ENCODE peak calls at places on chromosomes 11 and 22, in nine cellular contexts. W is effector memory CD8-positive, alpha-beta T cell; D is psoas muscle; S is cortex of kidney; I is HT1080; Y is left ventricle myocardium superior; E is M059J; J is left ventricle myocardium inferior; A is AG04450. G is an unnamed sample.

GRCh38 chr11:118657238-118657637 is 22.2 kb downstream of the TREH start:
- DNase-seq in J (no peak), I (peak), A (no peak), Y (no peak), S (no peak), W (no peak), D (no peak), E (peak), G (no peak)

GRCh38 chr11:7612661-7613393 is 60.5 kb downstream of the CYB5R2 start:
- DNase-seq in S (no peak), E (peak), A (no peak), W (no peak), Y (no peak), D (no peak), I (peak), J (no peak), G (no peak)

GRCh38 chr22:40400173-40400572 is 29.8 kb downstream of the SGSM3 start:
- DNase-seq in I (no peak), S (no peak), J (no peak), E (no peak), A (no peak), W (no peak), D (no peak), Y (peak), G (no peak)

GRCh38 chr11:46710821-46711269 is 8.2 kb upstream of the F2 start:
- DNase-seq in J (peak), S (no peak), Y (peak), D (peak), A (peak), I (peak), W (no peak), E (peak), G (peak)

GRCh38 chr11:111378773-111379499 is at the start of gene POU2AF1:
- DNase-seq in I (peak), E (peak), W (peak), J (peak), A (no peak), D (no peak), Y (no peak), S (no peak), G (no peak)

GRCh38 chr11:80188228-80188627 is 747.4 kb upstream of the TENM4 start:
- DNase-seq in A (no peak), J (no peak), I (no peak), Y (no peak), E (peak), D (no peak), S (no peak), W (no peak), G (no peak)

GRCh38 chr22:48900327-48900597 is 927.4 kb downstream of the BRD1 start:
- DNase-seq in W (no peak), A (no peak), Y (no peak), E (no peak), S (no peak), I (no peak), J (no peak), D (no peak), G (no peak)

GRCh38 chr11:1083621-1084551 is 9.2 kb downstream of the MUC2 start:
- DNase-seq in A (no peak), W (no peak), E (no peak), D (peak), S (no peak), J (peak), Y (peak), I (no peak), G (no peak)

GRCh38 chr11:126751242-126751641 is 249.3 kb downstream of the KIRREL3 start:
- DNase-seq in I (no peak), S (no peak), E (no peak), A (peak), W (no peak), Y (no peak), D (no peak), J (no peak), G (no peak)

GRCh38 chr11:112277937-112278336 is 17.3 kb upstream of the PLET1 start:
- DNase-seq in E (peak), D (no peak), Y (no peak), A (no peak), J (no peak), W (no peak), I (no peak), S (no peak), G (no peak)

GRCh38 chr11:106974831-106975230 is 43.4 kb downstream of the GUCY1A2 start:
- DNase-seq in S (no peak), I (no peak), E (no peak), Y (no peak), W (no peak), D (no peak), J (no peak), A (no peak), G (no peak)

GRCh38 chr22:22164541-22165272 is 79.9 kb upstream of the VPREB1 start:
- DNase-seq in S (no peak), Y (no peak), D (no peak), E (no peak), I (no peak), W (no peak), J (no peak), A (no peak), G (no peak)

GRCh38 chr11:100576044-100577021 is 110.8 kb upstream of the ARHGAP42 start:
- DNase-seq in E (peak), S (no peak), Y (no peak), A (no peak), D (no peak), J (no peak), I (peak), W (no peak), G (no peak)

GRCh38 chr11:103344886-103345285 is 235.7 kb downstream of the DYNC2H1 start:
- DNase-seq in E (no peak), S (no peak), A (no peak), Y (no peak), J (no peak), D (no peak), W (no peak), I (no peak), G (no peak)

GRCh38 chr11:20658135-20658534 is 11.3 kb upstream of the NELL1 start:
- DNase-seq in J (no peak), A (no peak), S (no peak), W (no peak), E (no peak), Y (no peak), I (no peak), D (no peak), G (no peak)

GRCh38 chr22:42632096-42632495 is 8.3 kb downstream of the ATP5MGL start:
- DNase-seq in Y (no peak), J (no peak), D (peak), A (no peak), E (no peak), I (no peak), W (no peak), S (no peak), G (no peak)

GRCh38 chr22:19761022-19761499 is 483 bp downstream of the TBX1 start:
- DNase-seq in D (no peak), E (no peak), I (no peak), A (no peak), S (no peak), W (no peak), J (no peak), Y (no peak), G (no peak)

GRCh38 chr22:35274154-35274871 is 17.0 kb downstream of the HMGXB4 start:
- DNase-seq in E (peak), Y (no peak), S (no peak), J (no peak), A (no peak), I (no peak), W (no peak), D (no peak), G (no peak)

GRCh38 chr22:47067911-47068654 is 305.6 kb downstream of the TBC1D22A start:
- DNase-seq in A (no peak), D (no peak), S (no peak), Y (peak), I (no peak), E (no peak), W (no peak), J (peak), G (no peak)

GRCh38 chr22:29375436-29376076 is 12.8 kb downstream of the AP1B1 start:
- DNase-seq in A (no peak), W (no peak), J (no peak), E (no peak), Y (no peak), I (no peak), D (peak), S (no peak), G (no peak)

GRCh38 chr22:20436309-20437252 is 1.0 kb downstream of the SCARF2 start:
- DNase-seq in J (no peak), W (no peak), E (peak), Y (peak), S (no peak), A (no peak), D (peak), I (peak), G (no peak)

GRCh38 chr11:112162761-112163669 is 879 bp downstream of the IL18 start:
- DNase-seq in W (no peak), Y (no peak), D (no peak), J (no peak), A (no peak), E (peak), S (no peak), I (peak), G (no peak)

GRCh38 chr11:117837070-117837776 is 12.7 kb upstream of the FXYD2 start:
- DNase-seq in I (no peak), Y (no peak), D (no peak), W (no peak), S (no peak), J (no peak), E (peak), A (no peak), G (no peak)

GRCh38 chr11:9072790-9073189 is 18.6 kb downstream of the SCUBE2 start:
- DNase-seq in D (no peak), J (no peak), E (no peak), I (no peak), Y (no peak), S (no peak), A (no peak), W (no peak), G (no peak)

GRCh38 chr11:58658553-58659080 is 36.2 kb downstream of the CNTF start:
- DNase-seq in D (no peak), A (no peak), E (no peak), J (no peak), I (no peak), W (no peak), Y (no peak), S (no peak), G (peak)

GRCh38 chr11:82986491-82986890 is 85.0 kb downstream of the DDIAS start:
- DNase-seq in E (no peak), D (no peak), S (no peak), A (no peak), J (no peak), W (no peak), I (no peak), Y (no peak), G (no peak)

GRCh38 chr11:133520707-133521106 is 11.6 kb downstream of the OPCML start:
- DNase-seq in A (no peak), S (no peak), E (no peak), J (peak), I (peak), D (no peak), Y (no peak), W (no peak), G (no peak)

GRCh38 chr11:14973621-14974020 is 1.5 kb upstream of the CALCA start:
- DNase-seq in Y (no peak), W (peak), A (no peak), I (no peak), J (no peak), E (no peak), S (no peak), D (no peak), G (no peak)

GRCh38 chr11:118398797-118399564 is 2.4 kb upstream of the ATP5MG start:
- DNase-seq in D (no peak), J (no peak), I (no peak), A (no peak), Y (no peak), W (peak), S (no peak), E (peak), G (no peak)

GRCh38 chr11:108606495-108607160 is 13.1 kb upstream of the EXPH5 start:
- DNase-seq in D (no peak), E (peak), J (no peak), S (no peak), Y (no peak), W (no peak), I (peak), A (no peak), G (peak)

GRCh38 chr11:62544521-62545436 is 1.8 kb downstream of the AHNAK start:
- DNase-seq in S (no peak), Y (peak), J (peak), A (no peak), I (no peak), D (no peak), E (peak), W (peak), G (no peak)

GRCh38 chr11:18720811-18721575 is 5.0 kb downstream of the IGSF22 start:
- DNase-seq in E (peak), I (no peak), S (no peak), Y (peak), D (peak), W (peak), J (peak), A (no peak), G (no peak)

GRCh38 chr11:9943346-9944110 is 279.7 kb downstream of the SWAP70 start:
- DNase-seq in A (peak), J (no peak), S (no peak), I (no peak), Y (no peak), D (no peak), E (peak), W (no peak), G (peak)

GRCh38 chr22:48483764-48484528 is 1343.7 kb downstream of the BRD1 start:
- DNase-seq in J (no peak), Y (no peak), S (no peak), D (peak), E (no peak), I (no peak), W (no peak), A (no peak), G (no peak)

GRCh38 chr11:721913-722811 is 16.1 kb downstream of the EPS8L2 start:
- DNase-seq in A (no peak), E (no peak), W (peak), Y (peak), D (no peak), J (no peak), I (no peak), S (no peak), G (no peak)

GRCh38 chr22:46596819-46597218 is 23.4 kb upstream of the GRAMD4 start:
- DNase-seq in D (no peak), E (no peak), J (no peak), S (no peak), W (no peak), A (no peak), I (no peak), Y (peak), G (peak)

GRCh38 chr11:131910491-131911387 is 540.3 kb downstream of the NTM start:
- DNase-seq in Y (no peak), W (no peak), D (no peak), S (no peak), J (no peak), E (peak), A (no peak), I (peak), G (no peak)

GRCh38 chr11:75858613-75859012 is 43.6 kb downstream of the UVRAG start:
- DNase-seq in D (no peak), I (no peak), J (no peak), A (no peak), E (peak), S (no peak), Y (no peak), W (no peak), G (no peak)